ENCODE peak calls at places on chromosomes 13 and 19, in seven cellular contexts. A is HCT116; V is activated CD8-positive, alpha-beta T cell treated with anti-CD3 and anti-CD28 coated beads, Interleukin-2, amount 10 ng/mL, durations not matched to agents 7 days and 5 days; K is heart right ventricle; O is heart left ventricle; U is Right ventricle myocardium inferior; Q is pancreas. B is an unnamed sample.

GRCh38 chr13:99432637-99433542 is 68.4 kb upstream of the TM9SF2 start:
- ATAC-seq in A (peak; percentile 64), K (peak; percentile 74), V (peak; percentile 40), Q (peak; percentile 63), U (peak; percentile 64), O (peak; percentile 74), B (peak; percentile 61)

GRCh38 chr19:22530042-22530441 is 104.1 kb upstream of the ZNF492 start:
- ATAC-seq in K (no peak), V (no peak), Q (peak; percentile 9), U (no peak), O (no peak), A (no peak), B (no peak)

GRCh38 chr19:7292950-7293794 is 1.0 kb downstream of the INSR start:
- ATAC-seq in V (no peak), A (no peak), K (peak; percentile 11), O (peak; percentile 8), U (peak; percentile 2), Q (peak; percentile 34), B (no peak)

GRCh38 chr19:47350599-47350998 is 1.5 kb downstream of the DHX34 start:
- ATAC-seq in V (no peak), O (no peak), K (no peak), U (no peak), Q (no peak), A (no peak), B (no peak)

GRCh38 chr13:50334092-50334778 is 319.0 kb downstream of the KCNRG start:
- ATAC-seq in A (no peak), O (no peak), V (no peak), K (no peak), U (peak; percentile 37), Q (peak; percentile 69), B (no peak)

GRCh38 chr19:33000510-33000909 is 28.5 kb downstream of the FAAP24 start:
- ATAC-seq in A (no peak), U (no peak), K (no peak), V (peak; percentile 86), Q (no peak), O (no peak), B (peak; percentile 29)

GRCh38 chr19:36008336-36008978 is at the start of gene SYNE4:
- ATAC-seq in K (no peak), Q (peak; percentile 91), V (no peak), U (no peak), O (no peak), A (peak; percentile 91), B (no peak)

GRCh38 chr19:51599084-51599483 is 28.0 kb downstream of the ZNF175 start:
- ATAC-seq in U (no peak), V (no peak), Q (no peak), O (no peak), K (no peak), A (no peak), B (no peak)

GRCh38 chr13:91368676-91369425 is 21.4 kb downstream of the MIR17HG start:
- ATAC-seq in V (peak; percentile 33), U (no peak), K (no peak), A (no peak), O (no peak), Q (no peak), B (peak; percentile 91)

GRCh38 chr19:18985257-18985656 is 44.2 kb upstream of the HOMER3 start:
- ATAC-seq in A (no peak), U (no peak), O (peak; percentile 59), V (no peak), K (peak; percentile 60), Q (peak; percentile 44), B (no peak)

GRCh38 chr13:28603033-28603664 is 55.8 kb upstream of the POMP start:
- ATAC-seq in V (no peak), O (peak; percentile 48), U (peak; percentile 65), A (no peak), Q (no peak), K (peak; percentile 53), B (no peak)

B was measured in activated T-helper 17 cell treated with anti-CD3 and anti-CD28 coated beads, Interleukin-2, amount 50 U/mL, for 72 hours.